ENCODE peak calls at places on chromosomes 1 and 21, in nine cellular contexts. E is uterus, M is upper lobe of right lung, F is tibial nerve, N is right lobe of liver, K is A673, A is lung, B is left lung, R is K562. V is an unnamed sample.
A peak's percentile ranks its signal among the peaks of the same experiment; 100 is the strongest.

GRCh38 chr1:204894606-204895005 is 23.9 kb downstream of the NFASC start:
- DNase-seq in K (no peak), F (no peak), A (no peak), E (no peak), N (no peak), M (no peak), B (no peak), R (no peak), V (no peak)

GRCh38 chr1:15737324-15738319 is 1.6 kb downstream of the SLC25A34 start:
- DNase-seq in R (no peak), A (no peak), B (no peak), N (no peak), E (no peak), K (no peak), M (no peak), F (no peak), V (no peak)

GRCh38 chr1:73771396-73771795 is 426.6 kb downstream of the LRRIQ3 start:
- DNase-seq in F (no peak), M (no peak), K (no peak), E (no peak), R (no peak), A (no peak), B (no peak), N (no peak), V (no peak)

GRCh38 chr1:24427469-24427862 is 11.9 kb downstream of the NIPAL3 start:
- DNase-seq in K (no peak), N (no peak), F (no peak), A (no peak), B (no peak), M (no peak), R (no peak), E (no peak), V (no peak)

GRCh38 chr1:220810179-220810653 is 23.5 kb downstream of the MTARC1 start:
- DNase-seq in K (peak; percentile 87), N (peak; percentile 84), A (peak; percentile 60), R (peak; percentile 81), F (peak; percentile 81), E (peak; percentile 76), M (peak; percentile 87), B (peak; percentile 92), V (peak; percentile 83)

GRCh38 chr1:16013220-16013907 is 4.5 kb downstream of the HSPB7 start:
- DNase-seq in E (peak; percentile 91), A (no peak), B (no peak), F (no peak), M (no peak), R (peak; percentile 94), K (peak; percentile 52), N (peak; percentile 55), V (peak; percentile 36)

GRCh38 chr1:179478370-179478769 is 97.4 kb downstream of the NPHS2 start:
- DNase-seq in A (no peak), B (no peak), M (no peak), F (no peak), E (no peak), R (no peak), N (no peak), K (no peak), V (no peak)

GRCh38 chr1:63148825-63149645 is 173.3 kb upstream of the FOXD3 start:
- DNase-seq in N (peak; percentile 21), A (peak; percentile 32), B (no peak), M (no peak), R (peak; percentile 22), E (no peak), K (peak; percentile 79), F (peak; percentile 44), V (peak; percentile 61)

GRCh38 chr1:102630041-102630440 is 478.3 kb downstream of the COL11A1 start:
- DNase-seq in E (no peak), F (no peak), K (no peak), A (no peak), R (no peak), M (no peak), B (no peak), N (no peak), V (no peak)

GRCh38 chr1:58732087-58732486 is 32.2 kb upstream of the MYSM1 start:
- DNase-seq in A (no peak), K (no peak), R (no peak), B (no peak), E (no peak), F (no peak), M (no peak), N (no peak), V (peak; percentile 78)

GRCh38 chr21:41956926-41957729 is 3.3 kb upstream of the C2CD2 start:
- DNase-seq in N (no peak), B (no peak), E (no peak), A (no peak), F (no peak), M (no peak), K (peak; percentile 38), R (peak; percentile 67), V (peak; percentile 83)

GRCh38 chr1:201944002-201944401 is 2.3 kb downstream of the LMOD1 start:
- DNase-seq in K (no peak), R (no peak), M (no peak), B (no peak), N (no peak), F (no peak), A (no peak), E (no peak), V (no peak)

GRCh38 chr1:121515235-121515634 is 330.5 kb downstream of the SRGAP2C start:
- DNase-seq in A (no peak), M (no peak), F (no peak), K (no peak), B (no peak), N (no peak), R (no peak), E (no peak), V (no peak)

GRCh38 chr1:121516279-121516967 is 331.6 kb downstream of the SRGAP2C start:
- DNase-seq in K (no peak), R (no peak), F (peak; percentile 12), N (peak; percentile 48), M (peak; percentile 65), E (no peak), B (peak; percentile 76), A (no peak), V (no peak)

GRCh38 chr1:121517586-121518230 is 332.9 kb downstream of the SRGAP2C start:
- DNase-seq in B (no peak), E (no peak), K (no peak), M (no peak), F (no peak), R (no peak), A (no peak), N (no peak), V (no peak)

GRCh38 chr1:121519042-121519755 is 334.4 kb downstream of the SRGAP2C start:
- DNase-seq in F (peak; percentile 5), N (peak; percentile 89), A (peak; percentile 55), M (peak; percentile 81), K (peak; percentile 84), B (peak; percentile 91), R (peak; percentile 10), E (no peak), V (peak; percentile 39)

DNA sequence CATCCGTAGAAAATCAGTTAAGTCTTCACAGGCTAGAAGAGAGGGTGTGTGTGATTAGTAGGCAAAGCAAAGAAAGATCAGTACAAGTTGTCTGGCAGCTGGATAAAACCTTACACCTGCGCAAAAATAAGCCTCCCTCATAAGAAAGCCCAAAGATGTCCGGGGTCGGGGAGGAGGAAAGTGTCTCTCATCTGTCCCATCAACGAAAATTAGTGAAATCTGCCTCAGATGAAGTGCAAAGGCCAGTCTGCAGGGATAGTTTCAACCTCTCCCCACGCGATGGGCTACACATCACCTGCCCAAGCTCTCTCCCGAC is 333.9 kb downstream of the SRGAP2C start:
- DNase-seq in B (no peak), N (no peak), A (no peak), M (no peak), K (no peak), R (no peak), E (no peak), F (no peak), V (no peak)
- H3K4me1 ChIP-seq in B (peaks cover 26% of the 10 kb centered on the region), N (no peaks in the 10 kb centered on the region), A (no peaks in the 10 kb centered on the region), M (peaks cover 6% of the 10 kb centered on the region), K (peaks cover 8% of the 10 kb centered on the region), R (no peaks in the 10 kb centered on the region), E (no peaks in the 10 kb centered on the region), F (no peaks in the 10 kb centered on the region), V (peaks cover 7% of the 10 kb centered on the region)

GRCh38 chr1:222829868-222830267 is 15.0 kb downstream of the DISP1 start:
- DNase-seq in N (no peak), R (no peak), E (no peak), K (no peak), M (no peak), A (no peak), B (no peak), F (no peak), V (no peak)

GRCh38 chr1:222824641-222825040 is 9.8 kb downstream of the DISP1 start:
- DNase-seq in F (no peak), E (no peak), A (no peak), K (no peak), B (no peak), R (no peak), N (no peak), M (no peak), V (no peak)

GRCh38 chr1:222823673-222824072 is 8.8 kb downstream of the DISP1 start:
- DNase-seq in R (no peak), F (no peak), B (no peak), K (no peak), E (no peak), A (no peak), M (no peak), N (no peak), V (no peak)

GRCh38 chr1:222833484-222833883 is 18.6 kb downstream of the DISP1 start:
- DNase-seq in M (no peak), B (no peak), E (no peak), K (no peak), A (no peak), F (no peak), N (no peak), R (no peak), V (no peak)

DNA sequence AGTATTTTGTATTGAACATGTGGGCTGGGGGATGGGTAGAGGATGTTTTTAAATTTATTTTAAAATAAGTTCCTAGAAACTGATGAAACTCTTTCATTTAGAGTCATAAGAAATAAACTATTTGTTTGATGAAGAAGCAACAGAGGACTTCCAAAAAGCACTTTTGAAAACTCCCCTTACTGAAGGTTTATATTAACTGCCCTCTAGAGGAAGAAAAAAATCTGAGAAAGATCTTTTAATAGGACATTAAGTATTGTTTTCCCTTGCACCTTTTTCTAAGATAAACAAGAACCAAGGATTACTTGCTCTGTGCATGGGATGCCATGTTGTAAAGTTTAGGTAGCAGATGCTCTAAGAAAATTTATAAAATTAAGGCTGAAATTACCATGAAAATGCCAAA is 14.1 kb downstream of the DISP1 start:
- DNase-seq in B (no peak), F (no peak), E (no peak), A (no peak), R (no peak), K (no peak), M (no peak), N (no peak), V (peak; percentile 29)
- TF ChIP-seq CTCF in B (no peak), F (no peak), E (peak; percentile 7), A (no peak), R (no peak), K (peak; percentile 34), M (no peak), N (peak; percentile 34), V (peak; percentile 62)

GRCh38 chr1:155003766-155004351 is 1.3 kb downstream of the ZBTB7B start:
- DNase-seq in E (peak; percentile 77), K (peak; percentile 45), F (no peak), B (peak; percentile 92), A (peak; percentile 74), M (peak; percentile 89), R (peak; percentile 62), N (peak; percentile 81), V (peak; percentile 59)
- H3K4me1 ChIP-seq in E (peaks cover 22% of the 10 kb centered on the region), K (peaks cover 20% of the 10 kb centered on the region), F (peaks cover 64% of the 10 kb centered on the region), B (peaks cover 66% of the 10 kb centered on the region), A (peaks cover 14% of the 10 kb centered on the region), M (peaks cover 64% of the 10 kb centered on the region), R (peaks cover 53% of the 10 kb centered on the region), N (no peaks in the 10 kb centered on the region), V (peaks cover 57% of the 10 kb centered on the region)

GRCh38 chr1:180920702-180921101 is 8.0 kb downstream of the KIAA1614 start:
- DNase-seq in K (no peak), R (peak; percentile 45), B (no peak), M (no peak), A (no peak), E (no peak), N (no peak), F (no peak), V (no peak)
- TF ChIP-seq CTCF in K (peak; percentile 38), R (peak; percentile 78), B (no peak), M (peak; percentile 32), A (no peak), E (no peak), N (no peak), F (no peak), V (no peak)

V was measured in PC-3.